ENCODE peak calls at places on chromosomes 5 and 9, in ten cellular contexts. P, M, I, K, A, V, R, G, D and O are unnamed samples.
A peak's percentile ranks its signal among the peaks of the same experiment; 100 is the strongest.

GRCh38 chr9:97525451-97525850 is 24.0 kb downstream of the TMOD1 start:
- DNase-seq in P (no peak), M (no peak), I (no peak), K (peak; percentile 64), A (no peak), V (no peak), R (no peak), G (peak; percentile 71), D (no peak), O (no peak)

GRCh38 chr5:76457685-76458491 is 54.8 kb downstream of the IQGAP2 start:
- DNase-seq in P (no peak), M (no peak), I (no peak), K (no peak), A (no peak), V (no peak), R (no peak), G (no peak), D (peak; percentile 19), O (no peak)

GRCh38 chr5:16542275-16542674 is 74.5 kb downstream of the RETREG1 start:
- DNase-seq in P (no peak), M (no peak), I (no peak), K (no peak), A (no peak), V (no peak), R (no peak), G (no peak), D (no peak), O (no peak)

GRCh38 chr9:134643306-134643705 is 1.7 kb downstream of the COL5A1 start:
- DNase-seq in P (no peak), M (no peak), I (no peak), K (peak; percentile 45), A (no peak), V (no peak), R (peak; percentile 76), G (peak; percentile 78), D (peak; percentile 48), O (peak; percentile 75)

GRCh38 chr5:103587185-103587748 is 24.7 kb upstream of the NUDT12 start:
- DNase-seq in P (no peak), M (peak; percentile 7), I (no peak), K (peak; percentile 17), A (no peak), V (no peak), R (peak; percentile 41), G (peak; percentile 8), D (peak; percentile 39), O (peak; percentile 4)

GRCh38 chr5:179120951-179121666 is 60.9 kb downstream of the ZNF354C start:
- DNase-seq in P (no peak), M (no peak), I (no peak), K (no peak), A (no peak), V (no peak), R (no peak), G (no peak), D (no peak), O (no peak)

GRCh38 chr9:31467086-31467485 is 917.4 kb upstream of the ACO1 start:
- DNase-seq in P (no peak), M (no peak), I (no peak), K (no peak), A (no peak), V (no peak), R (no peak), G (no peak), D (no peak), O (no peak)

GRCh38 chr9:114779352-114779845 is 26.4 kb downstream of the TNFSF15 start:
- DNase-seq in P (no peak), M (peak; percentile 13), I (no peak), K (no peak), A (no peak), V (no peak), R (no peak), G (peak; percentile 8), D (peak; percentile 46), O (no peak)

GRCh38 chr9:112921549-112921948 is 30.9 kb upstream of the SLC46A2 start:
- DNase-seq in P (no peak), M (no peak), I (no peak), K (peak; percentile 63), A (no peak), V (no peak), R (peak; percentile 64), G (peak; percentile 45), D (peak; percentile 56), O (peak; percentile 13)

GRCh38 chr9:121699271-121700164 is 48.1 kb downstream of the DAB2IP start:
- DNase-seq in P (peak; percentile 81), M (peak; percentile 38), I (peak; percentile 54), K (peak; percentile 55), A (peak; percentile 12), V (peak; percentile 16), R (peak; percentile 83), G (peak; percentile 69), D (peak; percentile 67), O (peak; percentile 74)

GRCh38 chr5:177462021-177462670 is 11.3 kb downstream of the DBN1 start:
- DNase-seq in P (peak; percentile 61), M (no peak), I (no peak), K (no peak), A (no peak), V (no peak), R (no peak), G (no peak), D (no peak), O (no peak)

GRCh38 chr5:137146402-137146889 is 352.7 kb downstream of the SPOCK1 start:
- DNase-seq in P (no peak), M (no peak), I (no peak), K (peak; percentile 96), A (no peak), V (no peak), R (peak; percentile 85), G (peak; percentile 97), D (peak; percentile 99), O (peak; percentile 75)

GRCh38 chr9:26809795-26810194 is 82.8 kb downstream of the CAAP1 start:
- DNase-seq in P (no peak), M (no peak), I (no peak), K (peak; percentile 58), A (no peak), V (no peak), R (peak; percentile 49), G (peak; percentile 77), D (peak; percentile 70), O (no peak)

GRCh38 chr5:32223972-32224608 is 50.0 kb upstream of the GOLPH3 start:
- DNase-seq in P (no peak), M (no peak), I (no peak), K (peak; percentile 75), A (no peak), V (no peak), R (peak; percentile 85), G (peak; percentile 90), D (peak; percentile 86), O (peak; percentile 87)

GRCh38 chr5:7330141-7330712 is 65.7 kb upstream of the ADCY2 start:
- DNase-seq in P (no peak), M (no peak), I (no peak), K (no peak), A (no peak), V (no peak), R (no peak), G (no peak), D (peak; percentile 72), O (no peak)